ENCODE peak calls at places on chromosomes 11 and 22, in five cellular contexts. V, E, B, H and P are unnamed samples.

GRCh38 chr22:25845985-25846745 is 104.2 kb downstream of the MYO18B start:
- DNase-seq in B (no peak), H (no peak), V (no peak), E (peak; percentile 53), P (peak; percentile 28)

GRCh38 chr22:23763579-23764331 is 965 bp downstream of the C22orf15 start:
- DNase-seq in V (no peak), E (peak; percentile 58), H (peak; percentile 72), B (no peak), P (no peak)

GRCh38 chr11:91871048-91871447 is 353.6 kb upstream of the FAT3 start:
- DNase-seq in B (no peak), E (no peak), V (no peak), H (no peak), P (no peak)

GRCh38 chr11:126840201-126840886 is 160.2 kb downstream of the KIRREL3 start:
- DNase-seq in H (no peak), E (no peak), V (no peak), B (no peak), P (no peak)

GRCh38 chr22:45537734-45538181 is 35.1 kb downstream of the FBLN1 start:
- DNase-seq in B (peak; percentile 66), V (peak; percentile 38), H (peak; percentile 70), E (no peak), P (no peak)

GRCh38 chr11:11786771-11787170 is 55.0 kb upstream of the USP47 start:
- DNase-seq in B (no peak), V (peak; percentile 20), E (no peak), H (no peak), P (no peak)

GRCh38 chr11:19013181-19013857 is 47.2 kb downstream of the MRGPRX2 start:
- DNase-seq in B (no peak), H (no peak), E (no peak), V (no peak), P (no peak)

GRCh38 chr11:70543611-70544010 is 145.3 kb downstream of the CTTN start:
- DNase-seq in H (no peak), V (no peak), B (no peak), E (no peak), P (no peak)

GRCh38 chr11:71139516-71140205 is 112.7 kb downstream of the SHANK2 start:
- DNase-seq in V (no peak), B (peak; percentile 92), E (no peak), H (no peak), P (no peak)

GRCh38 chr11:94423467-94423866 is 22.2 kb upstream of the GPR83 start:
- DNase-seq in V (no peak), E (no peak), B (no peak), H (no peak), P (no peak)

GRCh38 chr11:96044747-96045146 is 120.8 kb upstream of the MTMR2 start:
- DNase-seq in H (no peak), E (no peak), B (no peak), V (no peak), P (no peak)

GRCh38 chr11:96050435-96051182 is 126.7 kb upstream of the MTMR2 start:
- DNase-seq in E (no peak), V (no peak), H (no peak), B (no peak), P (no peak)

GRCh38 chr11:96049426-96049825 is 125.5 kb upstream of the MTMR2 start:
- DNase-seq in E (no peak), H (no peak), B (no peak), V (no peak), P (no peak)

GRCh38 chr11:96044311-96044710 is 120.4 kb upstream of the MTMR2 start:
- DNase-seq in B (no peak), H (no peak), V (no peak), E (no peak), P (no peak)

GRCh38 chr11:96045622-96046456 is 121.9 kb upstream of the MTMR2 start:
- DNase-seq in H (no peak), V (peak; percentile 45), B (peak; percentile 44), E (no peak), P (no peak)
- TF ChIP-seq CTCF in H (no peak), V (peak; percentile 27), B (peak; percentile 23), E (no peak), P (no peak)

GRCh38 chr11:134252539-134253188 is 488 bp downstream of the THYN1 start:
- DNase-seq in H (no peak), B (no peak), E (peak; percentile 48), V (no peak), P (peak; percentile 40)

GRCh38 chr11:134254433-134254832 is 1.1 kb downstream of the ACAD8 start:
- DNase-seq in H (no peak), E (no peak), V (no peak), B (no peak), P (no peak)

GRCh38 chr11:134257101-134257500 is 3.7 kb downstream of the ACAD8 start:
- DNase-seq in H (no peak), V (no peak), B (no peak), E (no peak), P (no peak)

GRCh38 chr11:134250675-134251074 is 2.5 kb downstream of the THYN1 start:
- DNase-seq in E (no peak), V (no peak), B (no peak), H (no peak), P (no peak)

GRCh38 chr11:134253189-134253993 is at the start of the genes ACAD8 and THYN1:
- DNase-seq in B (peak; percentile 98), E (peak; percentile 99), V (peak; percentile 95), H (peak; percentile 98), P (peak; percentile 98)
- TF ChIP-seq CTCF in B (peak; percentile 64), E (no peak), V (peak; percentile 73), H (peak; percentile 49), P (no peak)

GRCh38 chr11:49202287-49202976 is 6.0 kb downstream of the FOLH1 start:
- DNase-seq in H (no peak), E (no peak), V (no peak), B (no peak), P (no peak)

GRCh38 chr11:49208006-49208721 is at the start of gene FOLH1:
- DNase-seq in H (peak; percentile 54), B (peak; percentile 56), E (peak; percentile 14), V (peak; percentile 6), P (peak; percentile 13)
- TF ChIP-seq CTCF in H (no peak), B (no peak), E (no peak), V (no peak), P (no peak)

GRCh38 chr22:29073618-29074275 is 912 bp downstream of the KREMEN1 start:
- DNase-seq in E (no peak), V (peak; percentile 26), B (no peak), H (peak; percentile 74), P (no peak)
- TF ChIP-seq CTCF in E (no peak), V (no peak), B (no peak), H (no peak), P (no peak)

GRCh38 chr22:43272869-43273318 is 70.3 kb downstream of the SCUBE1 start:
- DNase-seq in E (no peak), V (no peak), B (no peak), H (no peak), P (no peak)
- TF ChIP-seq CTCF in E (no peak), V (no peak), B (no peak), H (no peak), P (no peak)

GRCh38 chr11:63592975-63593395 is 21.2 kb downstream of the PLAAT3 start:
- DNase-seq in H (no peak), E (peak; percentile 41), V (no peak), B (peak; percentile 65), P (no peak)
- TF ChIP-seq CTCF in H (peak; percentile 37), E (peak; percentile 69), V (peak; percentile 49), B (peak; percentile 76), P (no peak)

DNA sequence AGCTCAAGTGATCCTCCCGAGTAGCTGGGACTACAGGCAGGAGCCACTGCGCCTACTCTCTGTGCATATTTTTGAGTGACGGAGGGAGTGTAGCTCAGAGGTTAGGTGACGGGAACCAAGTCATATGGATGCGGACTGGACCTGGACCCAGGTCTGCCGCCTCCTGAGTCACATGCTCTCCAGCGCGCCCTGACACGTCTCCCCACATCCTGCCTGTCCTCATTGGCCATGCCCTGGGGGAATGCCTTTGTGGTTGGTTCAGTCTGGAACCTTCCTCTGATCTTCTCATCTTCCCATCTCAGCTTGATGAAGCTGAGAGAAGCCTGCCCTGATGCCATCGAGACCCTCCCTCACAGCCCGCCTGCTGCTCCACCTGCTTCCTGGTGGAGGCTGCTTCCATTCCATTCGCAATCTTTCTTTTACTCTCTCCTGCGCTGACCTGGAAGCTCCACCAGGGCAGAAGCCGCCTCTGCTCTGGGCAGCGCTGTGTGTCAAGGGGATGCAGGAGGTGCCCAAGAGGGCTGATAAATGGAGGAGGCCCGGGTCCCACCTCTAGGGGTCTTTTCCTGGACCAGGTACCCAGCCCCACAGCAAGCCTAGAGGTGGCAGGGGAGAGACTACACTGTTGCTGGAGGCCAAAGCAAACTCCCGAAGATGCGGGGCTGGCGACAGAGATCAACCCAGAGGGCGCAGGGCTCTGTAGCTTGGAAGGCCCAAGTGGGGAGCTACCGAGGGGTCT is 13.9 kb upstream of the BAIAP2L2 start:
- DNase-seq in H (no peak), B (no peak), V (no peak), E (no peak), P (no peak)
- TF ChIP-seq CTCF in H (no peak), B (no peak), V (no peak), E (no peak), P (no peak)

GRCh38 chr11:17827006-17827405 is 92.4 kb downstream of the KCNC1 start:
- DNase-seq in E (no peak), H (no peak), B (no peak), V (no peak), P (no peak)
- TF ChIP-seq CTCF in E (no peak), H (no peak), B (no peak), V (no peak), P (no peak)

DNA sequence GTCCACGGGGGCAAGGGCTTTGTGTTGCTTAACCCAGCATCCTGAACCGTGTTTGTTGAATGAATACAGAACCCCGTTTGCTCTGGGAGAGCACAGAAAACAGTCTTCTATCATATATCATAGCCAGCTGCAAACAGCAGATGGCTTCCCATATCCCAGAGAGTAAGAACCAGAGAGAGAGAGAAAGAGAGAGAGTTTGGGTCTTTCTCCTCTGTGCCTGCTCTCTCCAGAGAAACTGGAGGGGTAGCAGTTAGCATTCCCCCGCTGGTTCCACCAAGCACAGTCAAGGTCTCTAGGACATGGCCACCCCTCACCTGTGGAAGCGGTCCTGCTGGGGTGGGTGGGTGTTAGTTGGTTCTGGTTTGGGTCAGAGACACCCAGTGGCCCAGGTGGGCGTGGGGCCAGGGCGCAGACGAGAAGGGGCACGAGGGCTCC is 487 bp upstream of the TIMP3 start:
- DNase-seq in E (no peak), H (no peak), V (no peak), B (no peak), P (no peak)
- TF ChIP-seq CTCF in E (no peak), H (no peak), V (no peak), B (no peak), P (no peak)